ENCODE peak calls at places on chromosomes 6 and 20, in nine cellular contexts. Y is AG09309; U is endodermal cell; X is RWPE1; P is CD4-positive, alpha-beta T cell; R is uterus; M is psoas muscle; L is astrocyte of the cerebellum; F is Calu3. G is an unnamed sample.

GRCh38 chr6:90610671-90611542 is 24.0 kb upstream of the MAP3K7 start:
- DNase-seq in Y (no peak), U (peak), X (peak), P (no peak), R (peak), M (peak), L (no peak), F (peak), G (peak)

GRCh38 chr6:57221191-57221935 is 744 bp downstream of the RAB23 start:
- DNase-seq in Y (no peak), U (peak), X (peak), P (peak), R (peak), M (peak), L (no peak), F (peak), G (peak)

GRCh38 chr20:31630187-31630790 is 7.4 kb upstream of the COX4I2 start:
- DNase-seq in Y (no peak), U (no peak), X (no peak), P (no peak), R (no peak), M (no peak), L (no peak), F (no peak), G (no peak)

GRCh38 chr6:26223213-26223612 is 136.0 kb downstream of the HFE start:
- DNase-seq in Y (no peak), U (no peak), X (no peak), P (no peak), R (no peak), M (no peak), L (no peak), F (no peak), G (no peak)

GRCh38 chr6:139291813-139292619 is at the start of gene TXLNB:
- DNase-seq in Y (no peak), U (peak), X (no peak), P (peak), R (peak), M (peak), L (peak), F (no peak), G (peak)

GRCh38 chr6:14333556-14334305 is 216.2 kb downstream of the CD83 start:
- DNase-seq in Y (peak), U (no peak), X (no peak), P (no peak), R (no peak), M (no peak), L (peak), F (no peak), G (no peak)

GRCh38 chr6:108134213-108134973 is 31.4 kb upstream of the NR2E1 start:
- DNase-seq in Y (no peak), U (peak), X (no peak), P (no peak), R (no peak), M (no peak), L (no peak), F (no peak), G (no peak)

GRCh38 chr20:21573259-21573658 is 59.4 kb upstream of the NKX2-2 start:
- DNase-seq in Y (no peak), U (no peak), X (no peak), P (no peak), R (no peak), M (no peak), L (no peak), F (no peak), G (no peak)

GRCh38 chr6:156174026-156174880 is 602.9 kb upstream of the ARID1B start:
- DNase-seq in Y (no peak), U (no peak), X (no peak), P (no peak), R (no peak), M (no peak), L (no peak), F (no peak), G (no peak)

GRCh38 chr20:63433756-63434531 is 38.5 kb downstream of the KCNQ2 start:
- DNase-seq in Y (no peak), U (no peak), X (no peak), P (peak), R (no peak), M (no peak), L (no peak), F (no peak), G (no peak)

GRCh38 chr6:42404494-42404893 is 47.2 kb downstream of the TRERF1 start:
- DNase-seq in Y (no peak), U (peak), X (peak), P (no peak), R (no peak), M (no peak), L (no peak), F (peak), G (no peak)

DNA sequence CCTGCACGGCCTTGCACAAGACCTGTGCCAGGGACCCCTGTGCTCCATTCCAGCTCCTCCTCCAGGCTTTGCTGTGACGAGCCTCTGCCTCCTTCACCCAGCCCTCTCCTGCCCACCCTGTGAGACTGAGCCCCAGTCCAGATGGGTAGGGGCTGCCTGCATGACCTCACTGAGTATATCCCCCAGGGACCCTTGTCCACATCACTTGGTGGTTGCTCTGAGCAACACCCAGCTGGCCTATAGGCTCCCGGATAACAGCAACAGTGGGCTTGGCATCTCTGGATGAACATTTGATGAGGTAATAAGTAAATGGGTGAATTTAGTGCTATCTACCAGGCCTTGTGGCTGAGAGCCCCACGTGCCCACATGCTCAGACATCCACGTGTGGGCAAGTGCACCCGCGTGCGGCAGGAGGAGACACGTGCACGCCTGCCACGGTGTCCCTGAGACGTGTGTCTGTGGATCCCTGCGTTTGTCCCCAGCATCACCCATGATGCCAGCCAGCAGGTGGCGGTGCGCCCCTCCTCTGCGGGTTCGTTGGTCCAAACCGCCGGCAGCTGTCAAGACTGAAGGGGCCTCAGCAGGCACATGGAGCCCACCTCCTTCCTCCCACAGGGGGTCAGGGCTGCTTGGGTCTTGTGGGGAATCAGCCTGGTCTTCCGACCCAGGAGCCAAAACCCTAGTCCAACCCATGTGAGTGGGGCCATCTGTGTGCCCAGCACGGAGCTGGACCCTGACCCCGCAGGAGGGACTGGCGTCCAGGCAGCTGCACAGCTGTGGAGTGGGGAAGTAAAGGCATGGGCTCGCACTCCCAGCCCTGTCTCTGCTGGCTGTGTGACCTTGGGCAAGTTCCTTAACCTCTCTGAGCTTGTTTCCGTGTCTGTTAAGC is 45.9 kb downstream of the FGD2 start:
- DNase-seq in Y (no peak), U (peak), X (peak), P (peak), R (peak), M (peak), L (peak), F (peak), G (peak)
- TF ChIP-seq CTCF in Y (peak), U (peak), X (peak), P (peak), R (peak), M (peak), L (peak), F (peak), G (peak)

GRCh38 chr6:167044696-167045095 is 45.5 kb downstream of the CEP43 start:
- DNase-seq in Y (peak), U (peak), X (no peak), P (no peak), R (no peak), M (no peak), L (no peak), F (no peak), G (no peak)
- TF ChIP-seq CTCF in Y (no peak), U (peak), X (no peak), P (no peak), R (no peak), M (no peak), L (no peak), F (no peak), G (no peak)

DNA sequence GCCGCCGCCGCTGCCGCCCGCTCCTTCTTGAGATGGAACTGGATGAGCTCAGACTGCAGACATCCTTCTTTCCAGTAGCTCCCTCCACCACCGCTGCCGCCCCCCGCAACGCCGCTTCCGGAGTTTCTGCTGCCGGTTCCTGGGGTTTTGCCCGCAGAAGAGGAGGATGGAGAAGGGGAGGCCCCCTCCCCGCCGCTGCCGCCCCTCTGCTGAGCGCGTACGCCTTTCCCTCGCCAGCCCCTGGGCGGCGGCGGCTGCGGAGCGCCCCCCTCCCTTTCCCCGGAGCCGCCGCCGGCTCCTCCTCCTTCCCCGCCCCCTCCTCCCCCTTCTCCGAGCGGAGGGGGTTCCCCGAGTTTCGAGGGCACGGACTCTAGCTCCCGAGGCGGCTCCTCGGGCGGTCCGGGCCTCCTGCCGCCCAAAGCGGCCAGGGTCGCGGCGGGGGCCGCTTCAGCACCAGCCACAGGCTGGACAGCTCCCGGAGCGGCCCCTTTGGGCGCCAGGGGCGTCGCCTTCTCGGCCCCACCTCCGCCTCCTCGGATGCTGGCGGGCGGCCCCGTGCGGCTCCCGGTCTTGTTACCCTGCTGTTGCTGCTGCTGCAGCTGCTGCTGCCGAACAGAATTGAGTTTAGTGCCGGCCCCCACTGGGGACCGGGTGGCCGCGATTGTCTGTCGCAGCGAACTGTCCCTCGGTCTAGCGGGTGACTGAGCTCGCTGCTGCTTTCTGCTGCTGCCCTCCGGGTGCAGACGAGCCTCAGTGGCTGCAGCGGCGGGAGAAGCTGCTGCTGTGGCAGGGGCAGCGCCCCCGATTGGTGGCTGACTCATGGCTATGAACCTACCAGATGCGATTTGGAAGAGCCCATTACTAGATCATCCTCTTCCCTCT is 3.1 kb downstream of the MTCL3 start:
- DNase-seq in Y (no peak), U (peak), X (peak), P (peak), R (peak), M (peak), L (peak), F (peak), G (peak)
- TF ChIP-seq CTCF in Y (no peak), U (peak), X (no peak), P (no peak), R (no peak), M (no peak), L (no peak), F (peak), G (no peak)

GRCh38 chr6:157280947-157281346 is 42.4 kb downstream of the TMEM242 start:
- DNase-seq in Y (no peak), U (peak), X (no peak), P (no peak), R (no peak), M (no peak), L (no peak), F (no peak), G (no peak)

GRCh38 chr6:157283330-157283898 is 39.9 kb downstream of the TMEM242 start:
- DNase-seq in Y (no peak), U (peak), X (no peak), P (no peak), R (no peak), M (no peak), L (no peak), F (no peak), G (no peak)

GRCh38 chr6:157280153-157280552 is 43.2 kb downstream of the TMEM242 start:
- DNase-seq in Y (no peak), U (peak), X (no peak), P (no peak), R (no peak), M (no peak), L (no peak), F (no peak), G (no peak)

GRCh38 chr6:157282279-157282678 is 41.0 kb downstream of the TMEM242 start:
- DNase-seq in Y (no peak), U (peak), X (no peak), P (no peak), R (no peak), M (no peak), L (no peak), F (no peak), G (no peak)

DNA sequence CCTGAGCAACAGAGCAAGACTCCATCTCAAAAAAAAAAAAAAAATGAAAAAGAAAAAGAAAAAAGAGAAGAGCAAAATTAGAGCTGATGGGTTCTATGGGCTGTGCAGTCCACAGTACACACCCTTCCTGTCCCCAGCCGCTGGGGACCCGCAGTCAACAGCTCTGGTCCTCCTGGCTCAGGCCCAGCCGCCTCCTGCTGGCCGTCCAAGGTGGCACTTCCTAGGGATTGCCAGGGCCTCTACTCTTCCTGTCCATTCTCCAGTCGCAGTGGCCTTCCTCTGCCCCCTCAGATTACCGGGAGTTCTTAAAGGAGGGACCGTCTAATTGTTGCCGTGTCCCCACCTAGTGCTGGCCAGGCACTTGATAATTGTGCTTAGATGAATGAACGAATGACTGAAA is 41.7 kb downstream of the TMEM242 start:
- DNase-seq in Y (no peak), U (peak), X (no peak), P (no peak), R (no peak), M (no peak), L (no peak), F (peak), G (no peak)
- TF ChIP-seq CTCF in Y (peak), U (peak), X (no peak), P (no peak), R (no peak), M (no peak), L (no peak), F (no peak), G (peak)

DNA sequence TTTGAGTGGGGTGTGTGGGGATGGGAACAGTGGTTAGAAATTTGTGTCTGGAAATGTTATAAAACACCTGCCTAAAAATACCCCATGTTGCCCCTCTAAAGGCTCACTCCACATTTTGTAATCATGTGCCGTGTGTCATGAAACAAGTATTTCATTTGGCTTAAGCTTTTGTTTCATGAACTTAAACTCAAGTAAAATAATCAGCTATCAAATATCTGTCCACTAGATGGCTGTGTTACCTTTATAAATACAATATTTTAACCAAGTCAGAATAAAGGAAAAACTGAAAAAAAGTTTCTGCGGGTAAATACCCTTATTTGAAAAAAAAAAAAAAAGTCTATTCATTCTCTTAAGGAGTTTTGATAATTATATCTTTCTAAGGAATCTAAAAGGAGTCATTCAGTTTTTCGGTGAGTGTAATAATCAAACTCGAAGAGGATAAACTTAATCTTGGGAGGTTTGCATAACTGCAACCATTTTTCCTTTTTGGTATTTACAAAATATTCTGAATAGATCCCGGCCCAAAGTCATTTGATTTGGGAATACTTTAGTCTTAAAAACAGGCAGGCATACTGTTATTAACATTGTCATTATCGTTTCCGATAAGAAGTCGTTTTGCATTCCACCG is 29.9 kb upstream of the MTRF1L start:
- DNase-seq in Y (peak), U (no peak), X (peak), P (no peak), R (no peak), M (no peak), L (peak), F (no peak), G (no peak)
- TF ChIP-seq CTCF in Y (peak), U (peak), X (peak), P (no peak), R (no peak), M (peak), L (no peak), F (no peak), G (peak)

GRCh38 chr6:89485320-89485719 is 52.4 kb downstream of the ANKRD6 start:
- DNase-seq in Y (no peak), U (no peak), X (no peak), P (no peak), R (no peak), M (no peak), L (no peak), F (no peak), G (no peak)

GRCh38 chr6:89479902-89480301 is 47.0 kb downstream of the ANKRD6 start:
- DNase-seq in Y (no peak), U (no peak), X (no peak), P (no peak), R (no peak), M (no peak), L (no peak), F (no peak), G (no peak)

GRCh38 chr6:89483111-89483720 is 50.3 kb downstream of the ANKRD6 start:
- DNase-seq in Y (no peak), U (peak), X (no peak), P (no peak), R (no peak), M (no peak), L (no peak), F (no peak), G (peak)

GRCh38 chr6:89482136-89482535 is 49.2 kb downstream of the ANKRD6 start:
- DNase-seq in Y (no peak), U (no peak), X (no peak), P (no peak), R (no peak), M (no peak), L (no peak), F (no peak), G (no peak)

DNA sequence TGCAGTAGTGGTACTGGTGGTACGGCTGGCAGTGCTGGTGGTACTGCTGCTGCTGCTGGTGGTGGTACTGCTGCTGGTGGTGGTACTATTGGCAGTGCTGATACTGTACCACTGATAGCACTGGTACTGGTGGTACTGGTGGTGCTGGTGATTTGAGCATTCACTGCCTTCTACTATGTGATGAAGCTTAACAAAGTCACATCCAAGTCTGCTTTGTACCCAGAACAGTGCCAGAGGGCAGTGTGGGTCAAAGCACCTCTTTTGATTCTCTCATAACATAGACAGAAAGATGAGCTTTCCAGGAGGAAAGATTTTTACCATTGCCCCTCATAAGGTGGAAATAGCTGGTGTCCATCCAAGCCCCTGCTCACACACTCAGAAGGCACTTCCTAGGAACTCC is 48.7 kb downstream of the ANKRD6 start:
- DNase-seq in Y (no peak), U (no peak), X (no peak), P (no peak), R (no peak), M (no peak), L (no peak), F (no peak), G (no peak)
- TF ChIP-seq CTCF in Y (no peak), U (no peak), X (no peak), P (no peak), R (no peak), M (no peak), L (no peak), F (no peak), G (no peak)

DNA sequence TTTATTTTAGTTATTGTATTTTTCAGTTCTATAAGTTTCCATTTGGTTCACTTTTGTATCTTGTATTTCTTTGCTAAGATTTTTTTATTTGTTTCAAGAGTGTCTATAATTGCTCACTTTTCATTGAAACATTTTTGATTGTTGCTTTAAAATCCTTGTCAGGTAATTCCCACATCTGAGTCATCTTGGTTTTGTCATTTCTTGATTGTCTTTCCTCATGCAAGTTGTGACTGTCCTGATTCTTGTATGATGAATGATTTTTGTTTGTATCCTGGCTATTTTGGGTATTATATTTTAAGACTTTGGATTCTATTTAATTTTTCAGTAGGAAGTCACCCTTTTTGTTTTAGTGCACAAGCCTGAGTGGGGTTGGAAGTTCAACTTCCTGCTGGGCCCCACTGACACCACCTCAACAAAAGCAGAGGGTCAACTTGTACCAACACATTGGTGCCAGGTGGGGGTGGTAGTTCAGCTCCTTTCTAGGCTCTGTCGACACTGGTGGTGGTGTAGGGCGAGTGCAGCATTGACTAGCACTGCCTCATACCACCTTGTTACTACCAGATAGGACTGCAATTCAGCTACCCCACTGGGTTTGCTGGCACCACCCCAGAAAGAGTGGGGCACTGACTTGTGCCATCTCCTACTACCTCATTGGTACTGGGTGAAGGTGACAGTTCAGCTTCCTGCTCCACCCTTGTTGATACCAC is 8.8 kb downstream of the RSPH3 start:
- DNase-seq in Y (no peak), U (peak), X (no peak), P (no peak), R (no peak), M (no peak), L (no peak), F (no peak), G (no peak)
- TF ChIP-seq CTCF in Y (no peak), U (peak), X (no peak), P (no peak), R (no peak), M (no peak), L (no peak), F (no peak), G (no peak)

G was measured in neural crest cell.